ENCODE peak calls at places on chromosomes 2 and 18, in eight cellular contexts. H is PC-9; I is prostate gland; R is PC-3; V is CD8-positive, alpha-beta memory T cell; X is astrocyte of the spinal cord; D is cardiac muscle cell; Q is cardiac fibroblast. U is an unnamed sample.

GRCh38 chr2:228700638-228701037 is 519.2 kb upstream of the SPHKAP start:
- DNase-seq in H (peak; percentile 0), I (no peak), R (peak; percentile 68), V (no peak), X (peak; percentile 87), D (peak; percentile 82), Q (peak; percentile 91), U (no peak)

GRCh38 chr2:135475128-135475527 is 55.9 kb downstream of the ZRANB3 start:
- DNase-seq in H (no peak), I (no peak), R (no peak), V (no peak), X (no peak), D (no peak), Q (no peak), U (no peak)

GRCh38 chr2:47483191-47483590 is 80.2 kb downstream of the MSH2 start:
- DNase-seq in H (no peak), I (no peak), R (no peak), V (no peak), X (no peak), D (no peak), Q (no peak), U (no peak)

GRCh38 chr2:127032601-127033000 is 74.4 kb downstream of the BIN1 start:
- DNase-seq in H (no peak), I (no peak), R (peak; percentile 21), V (no peak), X (no peak), D (no peak), Q (peak; percentile 48), U (no peak)

GRCh38 chr2:10414000-10414451 is 34.1 kb downstream of the ODC1 start:
- DNase-seq in H (peak; percentile 75), I (no peak), R (peak; percentile 89), V (no peak), X (peak; percentile 48), D (no peak), Q (peak; percentile 42), U (no peak)

GRCh38 chr2:30666307-30666874 is 140.9 kb downstream of the CAPN13 start:
- DNase-seq in H (no peak), I (no peak), R (peak; percentile 98), V (no peak), X (peak; percentile 93), D (peak; percentile 90), Q (peak; percentile 99), U (no peak)

GRCh38 chr2:20135631-20136050 is 84.2 kb upstream of the LAPTM4A start:
- DNase-seq in H (no peak), I (peak; percentile 68), R (peak; percentile 62), V (no peak), X (peak; percentile 57), D (peak; percentile 70), Q (peak; percentile 71), U (peak; percentile 24)

GRCh38 chr2:239198221-239198620 is 202.6 kb downstream of the HDAC4 start:
- DNase-seq in H (no peak), I (no peak), R (no peak), V (no peak), X (no peak), D (no peak), Q (no peak), U (no peak)

GRCh38 chr2:216188956-216189355 is 79.8 kb downstream of the XRCC5 start:
- DNase-seq in H (no peak), I (no peak), R (peak; percentile 48), V (no peak), X (peak; percentile 14), D (no peak), Q (peak; percentile 38), U (no peak)

GRCh38 chr2:201859886-201860285 is 53.5 kb downstream of the CDK15 start:
- DNase-seq in H (no peak), I (no peak), R (no peak), V (no peak), X (peak; percentile 68), D (no peak), Q (no peak), U (no peak)

GRCh38 chr2:164745012-164745797 is 96.4 kb downstream of the COBLL1 start:
- DNase-seq in H (no peak), I (no peak), R (no peak), V (no peak), X (peak; percentile 58), D (no peak), Q (peak; percentile 65), U (no peak)

GRCh38 chr2:24721470-24721869 is 71.7 kb downstream of the PTRHD1 start:
- DNase-seq in H (no peak), I (peak; percentile 15), R (peak; percentile 46), V (no peak), X (peak; percentile 86), D (peak; percentile 88), Q (peak; percentile 95), U (peak; percentile 51)

GRCh38 chr18:79941473-79942119 is 9.9 kb downstream of the SLC66A2 start:
- DNase-seq in H (no peak), I (no peak), R (no peak), V (no peak), X (no peak), D (no peak), Q (no peak), U (no peak)

GRCh38 chr2:105747997-105748396 is 3.3 kb downstream of the NCK2 start:
- DNase-seq in H (no peak), I (no peak), R (no peak), V (no peak), X (no peak), D (no peak), Q (peak; percentile 36), U (no peak)

DNA sequence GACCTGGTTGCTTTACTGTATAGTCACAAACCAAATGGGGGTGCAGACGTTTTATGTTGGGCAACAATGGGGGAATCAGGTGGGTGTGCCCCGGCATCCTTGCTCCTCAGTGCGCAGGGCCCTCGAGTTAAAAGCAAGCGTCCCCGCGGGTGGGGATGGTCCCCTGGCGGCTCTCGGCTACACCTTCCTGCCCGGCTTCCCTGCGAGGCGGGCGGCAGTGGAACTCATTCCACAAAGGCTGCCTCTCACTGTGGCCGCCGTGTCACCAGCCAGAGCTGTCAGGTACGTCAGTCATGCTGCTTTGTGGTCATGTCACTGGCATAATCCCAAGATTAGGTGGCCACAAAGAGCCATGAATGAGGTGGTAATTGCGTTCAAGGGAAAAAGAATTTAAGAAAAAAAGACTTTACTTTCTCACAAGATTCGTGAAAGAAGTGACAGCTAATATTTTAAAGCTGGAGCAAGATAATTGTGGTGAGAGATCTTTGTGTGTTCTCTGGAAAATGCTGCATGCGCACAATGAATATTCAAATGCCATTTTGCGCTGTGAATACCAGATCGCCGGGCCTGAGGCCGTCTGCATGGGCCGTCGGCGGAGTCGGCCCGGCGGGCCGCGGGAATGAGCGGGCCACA is 82.4 kb upstream of the LDLRAD4 start:
- DNase-seq in H (peak; percentile 53), I (no peak), R (no peak), V (peak; percentile 24), X (peak; percentile 19), D (no peak), Q (peak; percentile 11), U (no peak)
- H3K4me3 ChIP-seq in H (peak overlapping the region; percentile 66), I (peak overlapping the region; percentile 53), R (no peak overlapping the region), V (peak overlapping the region; percentile 80), X (peak overlapping the region; percentile 44), D (peak overlapping the region; percentile 26), Q (peak overlapping the region; percentile 57), U (peak overlapping the region; percentile 64)

GRCh38 chr18:26700201-26700600 is 151.8 kb upstream of the KCTD1 start:
- DNase-seq in H (no peak), I (no peak), R (no peak), V (no peak), X (no peak), D (no peak), Q (no peak), U (no peak)

GRCh38 chr18:26700728-26701127 is 152.4 kb upstream of the KCTD1 start:
- DNase-seq in H (no peak), I (no peak), R (no peak), V (no peak), X (no peak), D (no peak), Q (no peak), U (no peak)

GRCh38 chr18:26703170-26703933 is 155.0 kb upstream of the KCTD1 start:
- DNase-seq in H (no peak), I (no peak), R (no peak), V (no peak), X (no peak), D (no peak), Q (no peak), U (no peak)

GRCh38 chr18:26697186-26697585 is 148.8 kb upstream of the KCTD1 start:
- DNase-seq in H (no peak), I (no peak), R (no peak), V (no peak), X (no peak), D (no peak), Q (no peak), U (no peak)

GRCh38 chr18:26702023-26702422 is 153.7 kb upstream of the KCTD1 start:
- DNase-seq in H (no peak), I (no peak), R (no peak), V (no peak), X (no peak), D (no peak), Q (no peak), U (no peak)
- H3K4me3 ChIP-seq in H (no peak overlapping the region), I (no peak overlapping the region), R (no peak overlapping the region), V (no peak overlapping the region), X (no peak overlapping the region), D (no peak overlapping the region), Q (no peak overlapping the region), U (no peak overlapping the region)

DNA sequence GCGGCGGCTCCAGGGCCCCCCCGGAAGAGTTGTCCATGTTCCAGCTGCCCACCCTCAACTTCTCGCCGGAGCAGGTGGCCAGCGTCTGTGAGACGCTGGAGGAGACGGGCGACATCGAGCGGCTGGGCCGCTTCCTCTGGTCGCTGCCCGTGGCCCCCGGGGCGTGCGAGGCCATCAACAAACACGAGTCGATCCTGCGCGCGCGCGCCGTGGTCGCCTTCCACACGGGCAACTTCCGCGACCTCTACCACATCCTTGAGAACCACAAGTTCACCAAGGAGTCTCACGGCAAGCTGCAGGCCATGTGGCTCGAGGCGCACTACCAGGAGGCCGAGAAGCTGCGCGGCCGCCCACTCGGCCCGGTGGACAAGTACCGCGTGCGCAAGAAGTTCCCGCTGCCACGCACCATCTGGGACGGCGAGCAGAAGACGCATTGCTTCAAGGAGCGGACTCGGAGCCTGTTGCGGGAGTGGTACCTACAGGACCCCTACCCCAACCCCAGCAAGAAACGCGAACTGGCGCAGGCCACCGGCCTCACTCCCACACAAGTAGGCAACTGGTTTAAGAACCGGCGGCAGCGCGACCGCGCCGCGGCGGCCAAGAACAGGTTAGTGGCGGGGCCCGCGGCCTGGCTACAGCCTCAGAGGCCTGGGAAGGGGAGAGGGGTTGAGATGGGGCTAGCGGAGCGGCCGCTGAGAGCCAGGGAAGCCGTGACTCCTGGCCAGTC is 965 bp downstream of the SIX3 start:
- DNase-seq in H (no peak), I (no peak), R (no peak), V (no peak), X (no peak), D (no peak), Q (no peak), U (no peak)
- H3K4me3 ChIP-seq in H (peak overlapping the region; percentile 58), I (peak overlapping the region; percentile 10), R (peak overlapping the region; percentile 89), V (no peak overlapping the region), X (no peak overlapping the region), D (peak overlapping the region; percentile 1), Q (no peak overlapping the region), U (peak overlapping the region; percentile 7)

DNA sequence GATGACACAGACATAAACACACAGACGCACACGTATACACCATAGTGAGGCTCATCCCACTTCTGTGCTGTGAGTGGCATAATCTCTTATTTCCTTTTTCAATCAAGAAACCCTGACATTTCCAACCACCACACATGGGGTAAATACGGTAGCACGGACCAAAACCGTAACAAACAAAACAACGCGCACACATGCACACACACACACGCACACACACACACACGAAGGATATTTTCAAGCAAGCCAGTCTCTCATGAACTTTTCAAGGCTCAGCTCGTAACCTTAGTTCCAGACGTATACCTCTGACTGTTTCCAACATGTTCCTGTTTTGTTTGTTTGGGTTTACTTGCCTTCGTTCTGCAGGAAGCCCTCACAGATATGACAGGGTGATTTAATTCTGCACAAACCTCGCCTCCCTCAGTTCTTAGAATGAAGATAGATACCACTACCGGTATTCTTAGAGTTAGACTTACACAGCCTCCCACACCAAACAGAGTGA is 119.8 kb downstream of the BCL2 start:
- DNase-seq in H (no peak), I (no peak), R (no peak), V (peak; percentile 10), X (no peak), D (no peak), Q (no peak), U (no peak)
- H3K4me3 ChIP-seq in H (no peak overlapping the region), I (no peak overlapping the region), R (no peak overlapping the region), V (peak overlapping the region; percentile 87), X (no peak overlapping the region), D (no peak overlapping the region), Q (no peak overlapping the region), U (no peak overlapping the region)